ENCODE peak calls at places on chromosomes 12 and 14, in six cellular contexts. Q, K, L, D, Y and V are unnamed samples.

GRCh38 chr12:10220398-10221077 is 7.9 kb downstream of the GABARAPL1 start:
- DNase-seq in L (peak; percentile 79), Q (no peak), Y (peak; percentile 93), K (no peak), D (no peak), V (no peak)

GRCh38 chr14:104431929-104432541 is 147.5 kb upstream of the C14orf180 start:
- DNase-seq in Q (no peak), L (no peak), Y (no peak), K (no peak), D (no peak), V (no peak)

GRCh38 chr12:113475451-113476085 is 3.9 kb upstream of the LHX5 start:
- DNase-seq in Y (no peak), Q (no peak), K (no peak), D (no peak), L (no peak), V (no peak)

GRCh38 chr12:41743835-41744234 is 400.8 kb downstream of the GXYLT1 start:
- DNase-seq in Y (no peak), L (peak; percentile 64), K (no peak), D (no peak), Q (no peak), V (no peak)

GRCh38 chr14:96192975-96193805 is 11.4 kb upstream of the BDKRB2 start:
- DNase-seq in K (no peak), L (no peak), Y (no peak), D (no peak), Q (no peak), V (no peak)

GRCh38 chr14:68668028-68668427 is 124.8 kb downstream of the ZFP36L1 start:
- DNase-seq in Q (peak; percentile 13), Y (no peak), L (no peak), D (no peak), K (no peak), V (no peak)

GRCh38 chr12:113477842-113478215 is 6.2 kb upstream of the LHX5 start:
- DNase-seq in D (no peak), Q (no peak), K (no peak), Y (no peak), L (no peak), V (no peak)

GRCh38 chr12:21499765-21500164 is 1.7 kb downstream of the RECQL start:
- DNase-seq in Y (no peak), D (no peak), Q (no peak), L (no peak), K (no peak), V (no peak)

GRCh38 chr12:6605425-6606330 is 1.5 kb downstream of the CHD4 start:
- DNase-seq in K (no peak), Q (peak; percentile 46), L (peak; percentile 59), Y (peak; percentile 35), D (no peak), V (no peak)

GRCh38 chr14:55454264-55455151 is 14.1 kb upstream of the TBPL2 start:
- DNase-seq in Q (no peak), D (peak; percentile 14), L (peak; percentile 89), K (peak; percentile 72), Y (peak; percentile 90), V (peak; percentile 38)

GRCh38 chr12:62827855-62828254 is 107.1 kb downstream of the PPM1H start:
- DNase-seq in K (no peak), Q (no peak), Y (no peak), D (no peak), L (no peak), V (no peak)

GRCh38 chr12:109677323-109677722 is 36.3 kb upstream of the FAM222A start:
- DNase-seq in Y (no peak), L (no peak), Q (no peak), K (no peak), D (no peak), V (no peak)

GRCh38 chr14:45679852-45680251 is 426.9 kb upstream of the MIS18BP1 start:
- DNase-seq in Q (no peak), K (no peak), Y (peak; percentile 32), L (peak; percentile 61), D (no peak), V (peak; percentile 8)